ENCODE peak calls at places on chromosomes 1 and 21, in six cellular contexts. S is amygdala; T is A549; W is body of pancreas; O is colonic mucosa; G is stimulated activated CD4-positive, alpha-beta T cell treated with anti-CD3 and anti-CD28 coated beads, Interleukin-15, amount 100 ng/mL, for 1 hour. P is an unnamed sample.

GRCh38 chr1:192552619-192553225 is 22.9 kb upstream of the RGS1 start:
- DNase-seq in G (no peak), W (no peak), S (no peak), O (no peak), T (no peak), P (no peak)

GRCh38 chr1:168340796-168341510 is 60.3 kb downstream of the TBX19 start:
- DNase-seq in G (no peak), S (no peak), W (no peak), O (no peak), T (no peak), P (no peak)

GRCh38 chr1:198199105-198199504 is 42.3 kb downstream of the NEK7 start:
- DNase-seq in G (no peak), S (no peak), W (no peak), O (no peak), T (no peak), P (no peak)

GRCh38 chr1:164498792-164499191 is 60.2 kb upstream of the PBX1 start:
- DNase-seq in W (no peak), S (no peak), O (no peak), T (no peak), G (no peak), P (no peak)

GRCh38 chr1:112704908-112705627 is 1.9 kb downstream of the RHOC start:
- DNase-seq in O (peak), S (no peak), W (peak), G (no peak), T (peak), P (peak)

GRCh38 chr21:42423197-42423675 is 19.5 kb downstream of the UBASH3A start:
- DNase-seq in T (no peak), W (no peak), O (no peak), G (no peak), S (no peak), P (no peak)

GRCh38 chr1:169115891-169116585 is 9.5 kb downstream of the ATP1B1 start:
- DNase-seq in W (peak), S (no peak), O (peak), T (peak), G (no peak), P (peak)

GRCh38 chr1:26164036-26164927 is 4.5 kb downstream of the C1orf232 start:
- DNase-seq in G (peak), T (peak), W (peak), S (no peak), O (no peak), P (peak)

GRCh38 chr21:39456665-39457064 is 4.9 kb downstream of the SH3BGR start:
- DNase-seq in W (no peak), T (no peak), G (no peak), O (no peak), S (no peak), P (no peak)

GRCh38 chr1:198848206-198848605 is 209.4 kb downstream of the PTPRC start:
- DNase-seq in W (no peak), S (no peak), O (no peak), G (no peak), T (no peak), P (no peak)

GRCh38 chr1:16721871-16722641 is 18.3 kb upstream of the RNU1-4 start:
- DNase-seq in S (no peak), G (no peak), T (no peak), W (peak), O (no peak), P (no peak)

GRCh38 chr1:95653598-95653997 is 419.6 kb downstream of the RWDD3 start:
- DNase-seq in O (no peak), W (no peak), S (no peak), G (no peak), T (no peak), P (no peak)

GRCh38 chr1:183278736-183279591 is 92.9 kb downstream of the LAMC2 start:
- DNase-seq in O (no peak), T (no peak), S (no peak), W (no peak), G (no peak), P (no peak)

GRCh38 chr1:6960291-6960758 is 175.1 kb downstream of the CAMTA1 start:
- DNase-seq in G (no peak), S (no peak), T (no peak), W (peak), O (no peak), P (no peak)

GRCh38 chr1:211282023-211282373 is 22.8 kb downstream of the RCOR3 start:
- DNase-seq in O (no peak), W (no peak), S (no peak), T (no peak), G (no peak), P (no peak)

GRCh38 chr1:207034998-207035397 is 2.4 kb upstream of the C1orf116 start:
- DNase-seq in G (no peak), O (no peak), S (no peak), W (no peak), T (no peak), P (no peak)

GRCh38 chr1:84505167-84506001 is 802 bp upstream of the SPATA1 start:
- DNase-seq in W (peak), G (no peak), T (no peak), S (no peak), O (no peak), P (peak)

GRCh38 chr1:107804134-107804533 is 160.8 kb downstream of the VAV3 start:
- DNase-seq in S (no peak), W (no peak), O (no peak), G (no peak), T (no peak), P (no peak)

GRCh38 chr1:53826367-53826766 is 11.7 kb downstream of the NDC1 start:
- DNase-seq in G (no peak), W (no peak), T (peak), S (no peak), O (no peak), P (no peak)

GRCh38 chr1:64864018-64864945 is 102.1 kb downstream of the JAK1 start:
- DNase-seq in W (no peak), O (peak), T (peak), G (peak), S (no peak), P (peak)

GRCh38 chr1:213474054-213474453 is 423.0 kb downstream of the RPS6KC1 start:
- DNase-seq in S (no peak), W (peak), O (no peak), G (no peak), T (no peak), P (no peak)

GRCh38 chr1:38958967-38959366 is 17.3 kb upstream of the RHBDL2 start:
- DNase-seq in G (no peak), O (no peak), W (no peak), T (no peak), S (no peak), P (no peak)

GRCh38 chr21:28745131-28746055 is 247.3 kb downstream of the LTN1 start:
- DNase-seq in S (peak), T (peak), O (peak), G (peak), W (peak), P (no peak)

GRCh38 chr21:33308586-33309490 is 15.9 kb upstream of the IFNAR1 start:
- DNase-seq in S (no peak), O (no peak), W (peak), T (no peak), G (no peak), P (no peak)

GRCh38 chr1:71089536-71090270 is 8.9 kb upstream of the ZRANB2 start:
- DNase-seq in G (no peak), W (no peak), S (no peak), O (no peak), T (no peak), P (no peak)

GRCh38 chr1:213409971-213410370 is 358.9 kb downstream of the RPS6KC1 start:
- DNase-seq in O (no peak), S (no peak), T (no peak), W (no peak), G (no peak), P (no peak)

GRCh38 chr1:110635434-110635833 is 29.3 kb upstream of the KCNA2 start:
- DNase-seq in G (no peak), T (no peak), W (no peak), S (no peak), O (no peak), P (no peak)

GRCh38 chr1:115179397-115179835 is 90.1 kb upstream of the TSPAN2 start:
- DNase-seq in T (peak), G (no peak), W (no peak), S (no peak), O (no peak), P (no peak)

GRCh38 chr1:104132386-104132973 is 382.8 kb downstream of the AMY1C start:
- DNase-seq in T (peak), S (no peak), W (no peak), G (no peak), O (no peak), P (no peak)

GRCh38 chr1:212791261-212791675 is 309 bp downstream of the NSL1 start:
- DNase-seq in S (no peak), G (no peak), T (peak), W (no peak), O (no peak), P (peak)

GRCh38 chr21:45326834-45327457 is 39.3 kb upstream of the POFUT2 start:
- DNase-seq in T (no peak), O (no peak), W (no peak), S (no peak), G (no peak), P (no peak)

GRCh38 chr1:240344918-240345317 is 253.2 kb downstream of the FMN2 start:
- DNase-seq in G (no peak), T (no peak), W (no peak), O (no peak), S (no peak), P (no peak)

GRCh38 chr1:246113555-246114095 is 393.5 kb downstream of the SMYD3 start:
- DNase-seq in S (no peak), O (no peak), T (no peak), W (no peak), G (no peak), P (no peak)

GRCh38 chr1:6948861-6949260 is 163.6 kb downstream of the CAMTA1 start:
- DNase-seq in O (no peak), W (no peak), G (no peak), T (no peak), S (no peak), P (no peak)

GRCh38 chr1:162056043-162056442 is 13.4 kb upstream of the NOS1AP start:
- DNase-seq in S (peak), O (peak), G (no peak), W (peak), T (peak), P (peak)